ENCODE peak calls at places on chromosome 19, in five cellular contexts. One of them, this sample, is unnamed.

GRCh38 chr19:34316247-34316646 is 48.7 kb upstream of the GPI start:
- DNase-seq in thoracic aorta: no peak
- DNase-seq in stimulated activated effector memory CD8-positive, alpha-beta T cell treated with anti-CD3 and anti-CD28 coated beads, Interleukin-12 subunit alpha, Interleukin-12 subunit beta, amount 100 ng/mL, for 72 hours: no peak
- DNase-seq in neuronal stem cell: no peak
- DNase-seq in activated T-cell treated with anti-CD3 and anti-CD28 coated beads, Interleukin-2, amount 50 U/mL, for 24 hours: no peak
- DNase-seq in this sample: no peak

GRCh38 chr19:3740431-3740830 is 21.1 kb downstream of the APBA3 start:
- DNase-seq in thoracic aorta: no peak
- DNase-seq in stimulated activated effector memory CD8-positive, alpha-beta T cell treated with anti-CD3 and anti-CD28 coated beads, Interleukin-12 subunit alpha, Interleukin-12 subunit beta, amount 100 ng/mL, for 72 hours: no peak
- DNase-seq in neuronal stem cell: no peak
- DNase-seq in activated T-cell treated with anti-CD3 and anti-CD28 coated beads, Interleukin-2, amount 50 U/mL, for 24 hours: no peak
- DNase-seq in this sample: no peak

GRCh38 chr19:50843205-50843604 is 9.8 kb upstream of the KLK15 start:
- DNase-seq in thoracic aorta: no peak
- DNase-seq in stimulated activated effector memory CD8-positive, alpha-beta T cell treated with anti-CD3 and anti-CD28 coated beads, Interleukin-12 subunit alpha, Interleukin-12 subunit beta, amount 100 ng/mL, for 72 hours: no peak
- DNase-seq in neuronal stem cell: no peak
- DNase-seq in activated T-cell treated with anti-CD3 and anti-CD28 coated beads, Interleukin-2, amount 50 U/mL, for 24 hours: no peak
- DNase-seq in this sample: no peak

GRCh38 chr19:41095703-41096102 is 7.5 kb downstream of the CYP2A13 start:
- DNase-seq in thoracic aorta: no peak
- DNase-seq in stimulated activated effector memory CD8-positive, alpha-beta T cell treated with anti-CD3 and anti-CD28 coated beads, Interleukin-12 subunit alpha, Interleukin-12 subunit beta, amount 100 ng/mL, for 72 hours: no peak
- DNase-seq in neuronal stem cell: no peak
- DNase-seq in activated T-cell treated with anti-CD3 and anti-CD28 coated beads, Interleukin-2, amount 50 U/mL, for 24 hours: peak; percentile 36
- DNase-seq in this sample: no peak

GRCh38 chr19:35641515-35642151 is at the start of gene ETV2:
- DNase-seq in thoracic aorta: no peak
- DNase-seq in stimulated activated effector memory CD8-positive, alpha-beta T cell treated with anti-CD3 and anti-CD28 coated beads, Interleukin-12 subunit alpha, Interleukin-12 subunit beta, amount 100 ng/mL, for 72 hours: peak; percentile 41
- DNase-seq in neuronal stem cell: no peak
- DNase-seq in activated T-cell treated with anti-CD3 and anti-CD28 coated beads, Interleukin-2, amount 50 U/mL, for 24 hours: peak; percentile 56
- DNase-seq in this sample: peak; percentile 18

GRCh38 chr19:49801966-49802661 is 11.0 kb downstream of the FUZ start:
- DNase-seq in thoracic aorta: peak; percentile 75
- DNase-seq in stimulated activated effector memory CD8-positive, alpha-beta T cell treated with anti-CD3 and anti-CD28 coated beads, Interleukin-12 subunit alpha, Interleukin-12 subunit beta, amount 100 ng/mL, for 72 hours: no peak
- DNase-seq in neuronal stem cell: peak; percentile 76
- DNase-seq in activated T-cell treated with anti-CD3 and anti-CD28 coated beads, Interleukin-2, amount 50 U/mL, for 24 hours: no peak
- DNase-seq in this sample: peak; percentile 33

GRCh38 chr19:16078759-16079707 is 2.7 kb downstream of the TPM4 start:
- DNase-seq in thoracic aorta: no peak
- DNase-seq in stimulated activated effector memory CD8-positive, alpha-beta T cell treated with anti-CD3 and anti-CD28 coated beads, Interleukin-12 subunit alpha, Interleukin-12 subunit beta, amount 100 ng/mL, for 72 hours: peak; percentile 35
- DNase-seq in neuronal stem cell: no peak
- DNase-seq in activated T-cell treated with anti-CD3 and anti-CD28 coated beads, Interleukin-2, amount 50 U/mL, for 24 hours: peak; percentile 58
- DNase-seq in this sample: no peak

GRCh38 chr19:4371898-4372629 is 28.3 kb downstream of the SH3GL1 start:
- DNase-seq in thoracic aorta: no peak
- DNase-seq in stimulated activated effector memory CD8-positive, alpha-beta T cell treated with anti-CD3 and anti-CD28 coated beads, Interleukin-12 subunit alpha, Interleukin-12 subunit beta, amount 100 ng/mL, for 72 hours: no peak
- DNase-seq in neuronal stem cell: no peak
- DNase-seq in activated T-cell treated with anti-CD3 and anti-CD28 coated beads, Interleukin-2, amount 50 U/mL, for 24 hours: no peak
- DNase-seq in this sample: no peak

GRCh38 chr19:50189326-50189725 is 14.1 kb upstream of the MYH14 start:
- DNase-seq in thoracic aorta: no peak
- DNase-seq in stimulated activated effector memory CD8-positive, alpha-beta T cell treated with anti-CD3 and anti-CD28 coated beads, Interleukin-12 subunit alpha, Interleukin-12 subunit beta, amount 100 ng/mL, for 72 hours: no peak
- DNase-seq in neuronal stem cell: no peak
- DNase-seq in activated T-cell treated with anti-CD3 and anti-CD28 coated beads, Interleukin-2, amount 50 U/mL, for 24 hours: no peak
- DNase-seq in this sample: no peak

GRCh38 chr19:1283917-1284292 is 1.8 kb upstream of the EFNA2 start:
- DNase-seq in thoracic aorta: no peak
- DNase-seq in stimulated activated effector memory CD8-positive, alpha-beta T cell treated with anti-CD3 and anti-CD28 coated beads, Interleukin-12 subunit alpha, Interleukin-12 subunit beta, amount 100 ng/mL, for 72 hours: no peak
- DNase-seq in neuronal stem cell: no peak
- DNase-seq in activated T-cell treated with anti-CD3 and anti-CD28 coated beads, Interleukin-2, amount 50 U/mL, for 24 hours: no peak
- DNase-seq in this sample: no peak

GRCh38 chr19:39307233-39307821 is 11.1 kb downstream of the IFNL1 start:
- DNase-seq in thoracic aorta: no peak
- DNase-seq in stimulated activated effector memory CD8-positive, alpha-beta T cell treated with anti-CD3 and anti-CD28 coated beads, Interleukin-12 subunit alpha, Interleukin-12 subunit beta, amount 100 ng/mL, for 72 hours: no peak
- DNase-seq in neuronal stem cell: no peak
- DNase-seq in activated T-cell treated with anti-CD3 and anti-CD28 coated beads, Interleukin-2, amount 50 U/mL, for 24 hours: no peak
- DNase-seq in this sample: no peak